ENCODE peak calls at places on chromosomes 16 and 17, in nine cellular contexts. I is dermis blood vessel endothelial cell; H is heart left ventricle; E is stomach; Q is NAMALWA; V is renal cortical epithelial cell; N is stimulated activated CD8-positive, alpha-beta memory T cell treated with anti-CD3 and anti-CD28 coated beads, Interleukin-4, amount 100 ng/mL, for 4 hours; U is HT1080; X is activated CD4-positive, alpha-beta T cell treated with anti-CD3 and anti-CD28 coated beads for 36 hours. C is an unnamed sample.

GRCh38 chr17:1006054-1006453 is 9.1 kb downstream of the TIMM22 start:
- DNase-seq in E (peak), N (no peak), H (no peak), Q (no peak), X (no peak), V (no peak), I (no peak), U (no peak), C (no peak)

GRCh38 chr17:49968380-49969133 is 433 bp upstream of the DLX4 start:
- DNase-seq in H (peak), X (peak), I (peak), U (peak), Q (peak), V (peak), N (peak), E (peak), C (no peak)

GRCh38 chr16:66521227-66521626 is 28.7 kb downstream of the TK2 start:
- DNase-seq in X (no peak), Q (no peak), N (no peak), E (no peak), V (no peak), U (no peak), H (no peak), I (no peak), C (no peak)

GRCh38 chr16:57341441-57342303 is 16.9 kb upstream of the CCL22 start:
- DNase-seq in I (peak), X (no peak), E (peak), V (peak), H (no peak), Q (no peak), N (no peak), U (peak), C (no peak)

GRCh38 chr16:58170223-58170622 is 27.7 kb downstream of the CSNK2A2 start:
- DNase-seq in H (no peak), U (no peak), Q (no peak), V (no peak), I (no peak), X (no peak), N (no peak), E (no peak), C (no peak)

GRCh38 chr17:83067718-83068261 is 11.6 kb upstream of the METRNL start:
- DNase-seq in U (no peak), H (peak), Q (no peak), E (no peak), V (no peak), N (no peak), I (no peak), X (peak), C (no peak)

GRCh38 chr16:86498155-86498651 is 12.1 kb upstream of the FOXF1 start:
- DNase-seq in U (no peak), H (no peak), I (no peak), Q (no peak), X (no peak), E (no peak), N (no peak), V (no peak), C (no peak)

GRCh38 chr17:34820166-34820920 is 140.9 kb downstream of the CCT6B start:
- DNase-seq in U (no peak), E (no peak), I (no peak), H (no peak), V (no peak), N (no peak), Q (no peak), X (no peak), C (no peak)

GRCh38 chr17:80362428-80363119 is 52.4 kb upstream of the ENDOV start:
- DNase-seq in X (no peak), H (peak), N (no peak), Q (no peak), V (no peak), E (no peak), U (no peak), I (peak), C (no peak)

GRCh38 chr16:46996391-46996790 is 22.9 kb upstream of the DNAJA2 start:
- DNase-seq in Q (no peak), U (no peak), N (no peak), E (no peak), X (peak), V (no peak), H (no peak), I (no peak), C (no peak)

GRCh38 chr16:56191807-56192643 is 736 bp downstream of the GNAO1 start:
- DNase-seq in U (no peak), Q (no peak), E (no peak), N (no peak), I (no peak), X (peak), H (no peak), V (no peak), C (no peak)

GRCh38 chr17:32575865-32576264 is 89.1 kb downstream of the CDK5R1 start:
- DNase-seq in Q (no peak), N (no peak), U (no peak), I (no peak), V (no peak), E (no peak), H (no peak), X (no peak), C (no peak)